ENCODE peak calls at places on chromosomes 1 and 21, in nine cellular contexts. K is HCT116, F is lower lobe of right lung, O is epithelial cell of esophagus, L is endothelial cell, A is tibial nerve, I is OCI-LY7, T is HL-60, H is heart right ventricle. E is an unnamed sample.

GRCh38 chr1:36345353-36345752 is 21.9 kb upstream of the EVA1B start:
- DNase-seq in K (no peak), F (no peak), O (no peak), L (no peak), A (no peak), I (no peak), T (no peak), H (no peak), E (no peak)

GRCh38 chr21:42515708-42516502 is 2.3 kb downstream of the SLC37A1 start:
- DNase-seq in K (peak; percentile 48), F (peak; percentile 82), O (peak; percentile 78), L (no peak), A (no peak), I (no peak), T (no peak), H (no peak), E (no peak)

GRCh38 chr21:34536311-34536710 is 24.3 kb upstream of the KCNE1 start:
- DNase-seq in K (no peak), F (no peak), O (no peak), L (no peak), A (no peak), I (no peak), T (no peak), H (no peak), E (no peak)

GRCh38 chr1:62800825-62801306 is 16.9 kb downstream of the ATG4C start:
- DNase-seq in K (no peak), F (no peak), O (no peak), L (no peak), A (no peak), I (peak; percentile 90), T (peak; percentile 59), H (no peak), E (no peak)

GRCh38 chr1:204782118-204782700 is 88.5 kb upstream of the NFASC start:
- DNase-seq in K (no peak), F (no peak), O (no peak), L (no peak), A (no peak), I (no peak), T (no peak), H (no peak), E (no peak)

GRCh38 chr1:206006946-206007345 is 3.8 kb upstream of the RAB7B start:
- DNase-seq in K (no peak), F (no peak), O (no peak), L (no peak), A (no peak), I (no peak), T (no peak), H (no peak), E (no peak)

GRCh38 chr1:181739214-181739613 is 255.9 kb downstream of the CACNA1E start:
- DNase-seq in K (no peak), F (no peak), O (no peak), L (no peak), A (no peak), I (no peak), T (no peak), H (no peak), E (no peak)

GRCh38 chr1:150789396-150789795 is 18.7 kb downstream of the CTSK start:
- DNase-seq in K (no peak), F (peak; percentile 54), O (peak; percentile 72), L (no peak), A (no peak), I (no peak), T (no peak), H (no peak), E (no peak)

GRCh38 chr1:203338335-203339036 is 12.4 kb downstream of the FMOD start:
- DNase-seq in K (peak; percentile 53), F (no peak), O (peak; percentile 71), L (peak; percentile 52), A (no peak), I (peak; percentile 83), T (no peak), H (peak; percentile 37), E (no peak)

GRCh38 chr1:119139857-119140176 is 636 bp downstream of the WARS2 start:
- DNase-seq in K (no peak), F (no peak), O (no peak), L (no peak), A (peak; percentile 15), I (no peak), T (no peak), H (no peak), E (no peak)

GRCh38 chr1:184827600-184828368 is 73.1 kb upstream of the EDEM3 start:
- DNase-seq in K (no peak), F (no peak), O (peak; percentile 59), L (no peak), A (no peak), I (no peak), T (no peak), H (no peak), E (peak; percentile 5)

GRCh38 chr1:234968470-234968869 is 160.2 kb downstream of the TOMM20 start:
- DNase-seq in K (no peak), F (no peak), O (no peak), L (no peak), A (no peak), I (no peak), T (no peak), H (no peak), E (no peak)

GRCh38 chr1:218739426-218739825 is 394.3 kb downstream of the TGFB2 start:
- DNase-seq in K (no peak), F (no peak), O (no peak), L (no peak), A (peak; percentile 52), I (no peak), T (no peak), H (peak; percentile 44), E (no peak)

GRCh38 chr1:9651565-9652378 is at the start of gene PIK3CD:
- DNase-seq in K (no peak), F (peak; percentile 66), O (peak; percentile 55), L (peak; percentile 54), A (no peak), I (peak; percentile 64), T (no peak), H (peak; percentile 32), E (no peak)

DNA sequence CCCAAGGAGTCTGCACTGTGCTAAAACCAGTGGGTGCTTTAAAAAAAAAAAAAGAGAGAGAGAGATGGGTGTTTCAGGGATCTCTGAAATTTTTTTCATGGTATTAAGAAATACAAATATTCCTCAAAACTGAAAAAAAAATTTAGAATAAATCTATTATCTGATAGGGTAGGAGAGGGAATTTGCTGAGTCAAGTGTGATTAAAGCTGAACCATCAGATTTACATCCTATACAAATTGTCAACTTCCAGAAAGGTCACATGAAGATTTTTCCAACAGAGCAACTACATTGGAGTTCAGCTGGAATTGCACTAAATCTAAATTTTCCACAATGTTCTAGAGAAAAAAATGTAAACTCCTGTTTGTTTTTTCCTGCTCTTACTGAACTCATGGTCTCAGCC is 79.3 kb upstream of the DSCAM start:
- DNase-seq in K (no peak), F (no peak), O (no peak), L (no peak), A (no peak), I (no peak), T (no peak), H (no peak), E (no peak)
- TF ChIP-seq CTCF in K (no peak), F (no peak), O (no peak), L (no peak), A (no peak), I (no peak), T (no peak), H (no peak), E (no peak)

GRCh38 chr1:93180723-93181613 is at the start of gene CCDC18:
- DNase-seq in K (peak; percentile 36), F (no peak), O (peak; percentile 73), L (peak; percentile 40), A (no peak), I (peak; percentile 79), T (no peak), H (no peak), E (no peak)

GRCh38 chr1:93177991-93178390 is 2.2 kb downstream of the TMED5 start:
- DNase-seq in K (no peak), F (no peak), O (no peak), L (no peak), A (no peak), I (no peak), T (no peak), H (no peak), E (no peak)

GRCh38 chr1:93178418-93178817 is 1.8 kb downstream of the TMED5 start:
- DNase-seq in K (no peak), F (no peak), O (no peak), L (no peak), A (no peak), I (no peak), T (no peak), H (no peak), E (no peak)

DNA sequence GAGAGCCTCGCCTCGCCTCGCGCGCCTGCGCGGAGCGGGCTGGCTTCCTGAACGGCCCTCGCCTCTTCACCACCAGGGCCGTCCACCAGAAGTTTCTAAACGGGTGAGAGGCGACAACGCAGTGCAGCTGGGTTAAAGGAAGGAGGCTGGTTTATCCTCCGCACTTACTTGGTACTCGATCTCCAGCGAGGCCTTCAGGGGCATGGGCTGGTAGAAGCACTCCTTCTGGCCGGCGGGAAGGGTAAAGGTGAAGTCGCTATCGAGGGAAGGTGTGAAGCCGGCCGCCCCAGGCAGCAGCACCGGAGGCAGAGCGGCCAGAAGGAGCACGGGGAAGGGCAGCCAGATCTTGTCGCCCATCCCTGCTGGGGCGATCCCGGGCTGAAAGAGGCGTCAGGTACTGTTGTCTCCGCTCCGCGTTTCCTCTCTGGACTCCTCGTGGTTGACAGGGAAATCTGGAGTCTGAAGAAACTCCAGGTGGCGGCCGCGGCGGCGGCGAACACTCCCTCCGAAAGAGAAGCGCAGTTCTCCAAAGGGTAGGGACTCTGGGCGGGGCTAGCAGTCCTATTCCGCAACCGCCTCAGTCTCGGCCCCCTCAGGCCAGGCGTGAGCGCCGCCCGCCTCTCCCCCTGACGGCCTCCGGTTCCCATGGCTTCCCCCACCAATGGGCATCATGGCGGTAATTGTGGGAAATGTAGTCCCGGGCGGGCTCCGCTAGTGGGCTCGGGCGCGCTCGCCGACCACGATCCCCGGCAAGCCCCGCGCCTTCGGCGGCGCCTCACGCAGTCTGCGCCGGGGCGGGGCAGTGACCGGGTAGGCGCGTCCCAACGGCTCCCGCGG is at the start of gene TMED5:
- DNase-seq in K (peak; percentile 94), F (peak; percentile 99), O (peak; percentile 99), L (peak; percentile 97), A (peak; percentile 93), I (peak; percentile 98), T (peak; percentile 88), H (peak; percentile 97), E (peak; percentile 92)
- TF ChIP-seq CTCF in K (peak; percentile 2), F (peak; percentile 23), O (no peak), L (no peak), A (no peak), I (no peak), T (no peak), H (no peak), E (peak; percentile 23)

DNA sequence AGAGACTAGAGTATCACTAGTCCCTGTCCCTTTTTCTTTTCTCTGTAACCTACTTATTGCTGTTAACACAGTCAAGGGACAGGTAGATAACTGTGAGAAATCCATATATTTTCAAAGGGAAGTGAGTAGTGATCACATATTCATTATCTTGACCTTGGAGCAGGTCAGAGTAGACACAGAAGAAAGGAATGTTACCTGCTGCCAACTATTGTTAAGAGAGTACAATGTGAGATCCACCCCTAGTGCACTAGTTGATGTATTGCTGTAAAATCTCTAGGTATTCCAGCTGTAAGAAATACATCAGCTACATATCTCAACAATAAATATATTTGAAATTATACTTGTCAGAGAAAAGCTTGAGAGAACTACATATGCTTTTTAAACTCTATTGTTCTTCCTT is 68.7 kb upstream of the ADGRL2 start:
- DNase-seq in K (no peak), F (no peak), O (peak; percentile 72), L (no peak), A (no peak), I (no peak), T (no peak), H (no peak), E (no peak)
- TF ChIP-seq CTCF in K (no peak), F (no peak), O (peak; percentile 46), L (no peak), A (no peak), I (no peak), T (no peak), H (no peak), E (no peak)

GRCh38 chr1:11964656-11965055 is 15.6 kb upstream of the MFN2 start:
- DNase-seq in K (no peak), F (no peak), O (no peak), L (no peak), A (no peak), I (no peak), T (no peak), H (no peak), E (no peak)
- TF ChIP-seq CTCF in K (no peak), F (no peak), O (no peak), L (no peak), A (no peak), I (no peak), T (no peak), H (no peak), E (no peak)

E was measured in AG09309.